ENCODE peak calls at places on chromosome 11, in four cellular contexts. G is K562, K is HepG2, Z is GM12878. N is an unnamed sample.

GRCh38 chr11:8341966-8342365 is 78.3 kb upstream of the LMO1 start:
- DNase-seq in G (no peak), K (no peak), Z (no peak), N (no peak)

GRCh38 chr11:120224872-120225371 is 14.1 kb downstream of the OAF start:
- DNase-seq in G (no peak), K (no peak), Z (no peak), N (no peak)

GRCh38 chr11:76680517-76681425 is 10.2 kb upstream of the LRRC32 start:
- DNase-seq in G (peak; percentile 84), K (peak; percentile 60), Z (no peak), N (peak; percentile 86)

GRCh38 chr11:113021111-113021510 is 59.9 kb downstream of the NCAM1 start:
- DNase-seq in G (no peak), K (no peak), Z (no peak), N (no peak)

GRCh38 chr11:30992513-30992849 is 377.1 kb downstream of the DCDC1 start:
- DNase-seq in G (no peak), K (peak; percentile 43), Z (no peak), N (no peak)

GRCh38 chr11:24295360-24295759 is 201.5 kb upstream of the LUZP2 start:
- DNase-seq in G (no peak), K (no peak), Z (no peak), N (no peak)

GRCh38 chr11:57432714-57433163 is 5.8 kb upstream of the SLC43A3 start:
- DNase-seq in G (peak; percentile 38), K (no peak), Z (no peak), N (no peak)

GRCh38 chr11:64056213-64056785 is 20.6 kb downstream of the FLRT1 start:
- DNase-seq in G (no peak), K (no peak), Z (no peak), N (no peak)

GRCh38 chr11:65851083-65851579 is 6.8 kb downstream of the CFL1 start:
- DNase-seq in G (peak; percentile 67), K (no peak), Z (no peak), N (peak; percentile 55)

GRCh38 chr11:1078191-1078601 is 3.5 kb downstream of the MUC2 start:
- DNase-seq in G (no peak), K (no peak), Z (no peak), N (no peak)

GRCh38 chr11:5011254-5011653 is 16.6 kb downstream of the OR51L1 start:
- DNase-seq in G (no peak), K (no peak), Z (no peak), N (no peak)

GRCh38 chr11:10657308-10658271 is 36.0 kb downstream of the IRAG1 start:
- DNase-seq in G (no peak), K (no peak), Z (peak; percentile 57), N (no peak)

GRCh38 chr11:24747275-24748251 is 250.7 kb downstream of the LUZP2 start:
- DNase-seq in G (no peak), K (no peak), Z (no peak), N (no peak)

GRCh38 chr11:105215528-105215927 is 76.0 kb upstream of the CARD18 start:
- DNase-seq in G (no peak), K (no peak), Z (no peak), N (no peak)

GRCh38 chr11:68772936-68773335 is 21.6 kb upstream of the TESMIN start:
- DNase-seq in G (no peak), K (no peak), Z (no peak), N (no peak)

GRCh38 chr11:33867566-33867965 is 24.3 kb downstream of the LMO2 start:
- DNase-seq in G (no peak), K (no peak), Z (no peak), N (no peak)

GRCh38 chr11:130269544-130269943 is 45.2 kb downstream of the ZBTB44 start:
- DNase-seq in G (no peak), K (no peak), Z (peak; percentile 45), N (no peak)

GRCh38 chr11:118639899-118640298 is 32.5 kb downstream of the PHLDB1 start:
- DNase-seq in G (no peak), K (no peak), Z (no peak), N (no peak)

GRCh38 chr11:134497586-134497985 is 85.5 kb upstream of the B3GAT1 start:
- DNase-seq in G (no peak), K (no peak), Z (no peak), N (no peak)

GRCh38 chr11:19652976-19653375 is 59.7 kb upstream of the NAV2 start:
- DNase-seq in G (no peak), K (no peak), Z (no peak), N (no peak)

GRCh38 chr11:74650498-74650897 is 58.1 kb downstream of the POLD3 start:
- DNase-seq in G (no peak), K (no peak), Z (no peak), N (no peak)

GRCh38 chr11:2681408-2682145 is 18.2 kb downstream of the KCNQ1OT1 start:
- DNase-seq in G (no peak), K (no peak), Z (no peak), N (no peak)

GRCh38 chr11:35101223-35101622 is 37.7 kb upstream of the CD44 start:
- DNase-seq in G (no peak), K (peak; percentile 24), Z (no peak), N (no peak)

GRCh38 chr11:59708537-59708936 is 5.1 kb downstream of the OR10V1 start:
- DNase-seq in G (no peak), K (no peak), Z (no peak), N (no peak)

GRCh38 chr11:111663820-111664219 is 61.6 kb downstream of the SIK2 start:
- DNase-seq in G (no peak), K (no peak), Z (no peak), N (no peak)

GRCh38 chr11:43825217-43825816 is 55.3 kb upstream of the ALKBH3 start:
- DNase-seq in G (peak; percentile 17), K (peak; percentile 8), Z (no peak), N (peak; percentile 21)

GRCh38 chr11:291281-292210 is 2.6 kb downstream of the PGGHG start:
- DNase-seq in G (no peak), K (no peak), Z (no peak), N (no peak)

GRCh38 chr11:32437406-32438345 is 2.3 kb upstream of the WT1 start:
- DNase-seq in G (no peak), K (no peak), Z (no peak), N (no peak)

GRCh38 chr11:76598426-76598839 is 72.1 kb downstream of the LRRC32 start:
- DNase-seq in G (peak; percentile 57), K (peak; percentile 31), Z (peak; percentile 12), N (peak; percentile 50)

GRCh38 chr11:68044145-68044813 is 5.5 kb downstream of the TCIRG1 start:
- DNase-seq in G (no peak), K (no peak), Z (no peak), N (no peak)

GRCh38 chr11:104467414-104467813 is 303.5 kb upstream of the PDGFD start:
- DNase-seq in G (no peak), K (no peak), Z (no peak), N (no peak)

GRCh38 chr11:8321876-8322275 is 58.2 kb upstream of the LMO1 start:
- DNase-seq in G (no peak), K (no peak), Z (no peak), N (no peak)

GRCh38 chr11:61632096-61632495 is 48.1 kb upstream of the DAGLA start:
- DNase-seq in G (no peak), K (no peak), Z (no peak), N (no peak)

GRCh38 chr11:133950874-133951483 is 5.8 kb downstream of the IGSF9B start:
- DNase-seq in G (no peak), K (no peak), Z (no peak), N (no peak)

GRCh38 chr11:72446929-72447753 is 12.8 kb upstream of the CLPB start:
- DNase-seq in G (peak; percentile 45), K (peak; percentile 62), Z (no peak), N (peak; percentile 67)

GRCh38 chr11:32326522-32326921 is 108.8 kb downstream of the WT1 start:
- DNase-seq in G (no peak), K (no peak), Z (no peak), N (no peak)

GRCh38 chr11:45400594-45400993 is 114.5 kb upstream of the SYT13 start:
- DNase-seq in G (no peak), K (no peak), Z (no peak), N (no peak)
- TF ChIP-seq FOXM1 in G (no peak), K (no peak), Z (no peak), N (no peak)

DNA sequence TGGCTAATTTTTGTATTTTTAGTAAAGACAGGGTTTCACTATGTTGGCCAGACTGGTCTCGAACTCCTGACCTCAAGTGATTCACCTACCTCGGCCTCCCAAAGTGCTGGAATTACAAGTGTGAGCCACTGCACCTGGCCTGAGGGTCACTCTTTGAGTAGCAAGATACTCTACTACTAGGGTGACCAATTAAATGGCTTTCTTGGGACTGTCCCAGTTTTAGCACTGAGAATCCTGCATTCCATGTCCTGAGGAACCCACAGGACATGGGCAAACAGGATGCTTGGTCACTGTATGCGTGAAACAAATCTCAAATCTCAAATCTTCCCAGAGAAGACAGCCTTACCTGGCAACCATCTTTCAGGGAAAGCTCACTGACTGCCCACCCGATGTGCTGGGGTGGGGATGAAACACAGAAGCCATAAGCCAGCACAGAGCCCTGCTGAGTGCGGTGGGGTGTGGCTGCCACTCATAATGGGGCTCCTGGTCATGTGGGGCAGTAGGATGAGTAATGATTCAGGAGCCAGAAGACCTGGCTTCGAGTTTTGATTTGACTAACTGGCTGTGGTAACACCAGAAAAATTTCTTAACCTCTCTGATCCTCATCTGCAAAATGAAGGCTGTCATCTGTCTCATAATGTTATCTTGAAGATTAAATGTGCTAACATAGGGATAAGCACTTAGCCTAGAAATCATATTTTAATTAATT is 11.5 kb downstream of the CLMP start:
- DNase-seq in G (no peak), K (no peak), Z (no peak), N (no peak)
- TF ChIP-seq FOXK2 in G (no peak), K (no peak), Z (no peak), N (no peak)

GRCh38 chr11:108160970-108161566 is 39.7 kb downstream of the ACAT1 start:
- DNase-seq in G (no peak), K (no peak), Z (peak; percentile 36), N (no peak)
- TF ChIP-seq FOXM1 in G (no peak), K (no peak), Z (no peak), N (no peak)

GRCh38 chr11:95512682-95513081 is 276.9 kb downstream of the FAM76B start:
- DNase-seq in G (no peak), K (peak; percentile 14), Z (no peak), N (no peak)
- TF ChIP-seq FOXK2 in G (peak; percentile 83), K (no peak), Z (no peak), N (no peak)

GRCh38 chr11:82889133-82890001 is 10.9 kb downstream of the PRCP start:
- DNase-seq in G (no peak), K (no peak), Z (no peak), N (no peak)
- TF ChIP-seq FOXM1 in G (no peak), K (no peak), Z (no peak), N (no peak)

GRCh38 chr11:37630866-37631265 is 1032.8 kb upstream of the RAG2 start:
- DNase-seq in G (no peak), K (no peak), Z (no peak), N (no peak)
- TF ChIP-seq FOXK2 in G (no peak), K (no peak), Z (no peak), N (no peak)

DNA sequence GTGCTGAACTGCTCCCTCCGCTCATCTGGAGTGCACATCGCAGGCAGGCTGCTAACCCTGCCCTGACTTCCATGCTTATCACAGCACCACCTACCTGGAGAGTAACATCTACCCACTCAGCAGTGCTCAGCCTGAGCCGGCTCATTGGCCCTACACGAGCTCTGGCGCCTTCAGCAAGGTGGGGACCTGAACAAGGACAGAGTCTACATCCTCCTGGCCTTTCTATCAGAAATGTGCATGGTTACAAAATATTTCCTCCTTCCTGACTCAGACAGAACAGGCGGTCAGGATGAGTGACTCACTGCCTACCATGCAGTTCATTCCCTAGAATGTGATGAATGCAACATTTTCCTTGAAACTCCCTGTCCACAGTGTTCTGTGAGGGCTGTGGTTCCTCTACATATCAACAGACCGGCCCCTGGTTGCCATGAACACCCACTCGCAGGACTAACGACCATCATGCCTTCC is 53.1 kb downstream of the C11orf58 start:
- DNase-seq in G (no peak), K (peak; percentile 24), Z (no peak), N (no peak)
- TF ChIP-seq FOXM1 in G (no peak), K (no peak), Z (no peak), N (no peak)

N was measured in HEK293T.